ENCODE peak calls at places on chromosomes 2 and 18, in six cellular contexts. G is Calu3; P is A172; L is CD4-positive, alpha-beta memory T cell; C is smooth muscle cell of the brain vasculature; W is left ventricle myocardium superior. F is an unnamed sample.

GRCh38 chr2:51795248-51795888 is 763.4 kb upstream of the NRXN1 start:
- DNase-seq in G (peak), P (peak), L (no peak), C (no peak), W (no peak), F (no peak)

GRCh38 chr2:383888-384287 is 96.0 kb upstream of the ALKAL2 start:
- DNase-seq in G (peak), P (peak), L (no peak), C (no peak), W (no peak), F (no peak)

GRCh38 chr2:236909802-236910201 is 175.9 kb upstream of the COPS8 start:
- DNase-seq in G (no peak), P (no peak), L (no peak), C (no peak), W (no peak), F (no peak)

GRCh38 chr2:18514838-18515461 is 45.5 kb downstream of the RDH14 start:
- DNase-seq in G (no peak), P (no peak), L (no peak), C (no peak), W (no peak), F (no peak)

GRCh38 chr2:54512663-54513363 is 56.7 kb downstream of the SPTBN1 start:
- DNase-seq in G (no peak), P (no peak), L (no peak), C (no peak), W (no peak), F (no peak)

GRCh38 chr2:128446049-128446811 is 127.6 kb upstream of the HS6ST1 start:
- DNase-seq in G (no peak), P (no peak), L (no peak), C (no peak), W (no peak), F (no peak)

GRCh38 chr2:54657664-54658083 is 65.8 kb upstream of the EML6 start:
- DNase-seq in G (peak), P (peak), L (no peak), C (no peak), W (peak), F (peak)

GRCh38 chr2:158990397-158991209 is 22.2 kb downstream of the TANC1 start:
- DNase-seq in G (no peak), P (peak), L (no peak), C (no peak), W (no peak), F (no peak)

GRCh38 chr18:36809590-36810381 is 19.0 kb downstream of the TPGS2 start:
- DNase-seq in G (peak), P (peak), L (peak), C (peak), W (no peak), F (no peak)

GRCh38 chr2:132581917-132582316 is 88.1 kb downstream of the LYPD1 start:
- DNase-seq in G (no peak), P (peak), L (no peak), C (no peak), W (no peak), F (no peak)

GRCh38 chr2:124081154-124081771 is 56.2 kb downstream of the CNTNAP5 start:
- DNase-seq in G (no peak), P (no peak), L (no peak), C (no peak), W (no peak), F (no peak)

GRCh38 chr2:57407742-57408343 is 638.8 kb upstream of the VRK2 start:
- DNase-seq in G (no peak), P (no peak), L (no peak), C (no peak), W (no peak), F (no peak)

GRCh38 chr2:5315512-5315911 is 376.7 kb upstream of the SOX11 start:
- DNase-seq in G (no peak), P (no peak), L (no peak), C (no peak), W (no peak), F (no peak)

GRCh38 chr2:233793465-233794127 is 15.5 kb downstream of the MROH2A start:
- DNase-seq in G (no peak), P (no peak), L (no peak), C (no peak), W (no peak), F (no peak)

GRCh38 chr2:215149894-215150293 is 11.5 kb upstream of the ABCA12 start:
- DNase-seq in G (no peak), P (no peak), L (no peak), C (no peak), W (no peak), F (no peak)

GRCh38 chr2:232473467-232473890 is 14.2 kb downstream of the ECEL1 start:
- DNase-seq in G (no peak), P (no peak), L (no peak), C (no peak), W (no peak), F (no peak)

GRCh38 chr2:184692137-184692734 is 93.9 kb downstream of the ZNF804A start:
- DNase-seq in G (no peak), P (no peak), L (no peak), C (no peak), W (no peak), F (no peak)

GRCh38 chr2:152483276-152483996 is 148.5 kb downstream of the FMNL2 start:
- DNase-seq in G (no peak), P (no peak), L (no peak), C (no peak), W (peak), F (no peak)